ENCODE peak calls at places on chromosomes 6 and 20, in five cellular contexts. Z is lower lobe of right lung; W is transverse colon; B is effector memory CD4-positive, alpha-beta T cell; N is psoas muscle. E is an unnamed sample.

GRCh38 chr20:57941121-57941522 is 231.3 kb upstream of the PMEPA1 start:
- DNase-seq in N (no peak), B (no peak), W (peak; percentile 74), Z (no peak), E (no peak)

GRCh38 chr6:162706236-162706635 is 21.3 kb downstream of the PRKN start:
- DNase-seq in Z (peak; percentile 47), B (no peak), N (peak; percentile 44), W (peak; percentile 27), E (no peak)

GRCh38 chr20:18304618-18305017 is 16.3 kb downstream of the ZNF133 start:
- DNase-seq in Z (no peak), N (no peak), B (no peak), W (no peak), E (no peak)

GRCh38 chr6:1251198-1252155 is 60.4 kb upstream of the FOXQ1 start:
- DNase-seq in B (no peak), N (no peak), Z (no peak), W (peak; percentile 52), E (no peak)

GRCh38 chr6:143596857-143597256 is 80.9 kb upstream of the PHACTR2 start:
- DNase-seq in N (peak; percentile 72), Z (no peak), W (no peak), B (no peak), E (no peak)

GRCh38 chr20:835220-836045 is 1.9 kb downstream of the FAM110A start:
- DNase-seq in B (no peak), W (no peak), Z (no peak), N (peak; percentile 87), E (no peak)

GRCh38 chr20:23146857-23147256 is 60.7 kb upstream of the CD93 start:
- DNase-seq in Z (no peak), W (no peak), B (no peak), N (no peak), E (no peak)

GRCh38 chr20:38073307-38074010 is 39.9 kb downstream of the RPRD1B start:
- DNase-seq in Z (no peak), W (peak; percentile 29), N (peak; percentile 58), B (no peak), E (no peak)

GRCh38 chr20:6530916-6531315 is 236.6 kb upstream of the BMP2 start:
- DNase-seq in B (no peak), W (no peak), Z (no peak), N (no peak), E (no peak)

GRCh38 chr6:37636112-37636511 is 61.6 kb downstream of the MDGA1 start:
- DNase-seq in B (no peak), N (no peak), W (no peak), Z (no peak), E (no peak)

GRCh38 chr6:123000244-123000770 is 4.3 kb downstream of the CLVS2 start:
- DNase-seq in N (no peak), W (no peak), Z (no peak), B (no peak), E (no peak)

GRCh38 chr6:113489946-113490345 is 367.2 kb upstream of the MARCKS start:
- DNase-seq in Z (no peak), B (no peak), W (no peak), N (no peak), E (no peak)

GRCh38 chr20:41101660-41102059 is 35.7 kb upstream of the PLCG1 start:
- DNase-seq in W (no peak), B (no peak), Z (no peak), N (no peak), E (no peak)

GRCh38 chr6:91744576-91744975 is 1157.7 kb upstream of the MAP3K7 start:
- DNase-seq in Z (no peak), N (no peak), B (no peak), W (no peak), E (no peak)

GRCh38 chr20:10555393-10555792 is 118.4 kb downstream of the JAG1 start:
- DNase-seq in B (no peak), Z (no peak), N (no peak), W (no peak), E (no peak)
- H3K27ac ChIP-seq in B (no peak overlapping the region), Z (no peak overlapping the region), N (no peak overlapping the region), W (no peak overlapping the region), E (no peak overlapping the region)

GRCh38 chr6:4028051-4028450 is 50.9 kb downstream of the FAM217A start:
- DNase-seq in N (no peak), W (no peak), B (no peak), Z (no peak), E (no peak)
- H3K27ac ChIP-seq in N (no peak overlapping the region), W (no peak overlapping the region), B (no peak overlapping the region), Z (no peak overlapping the region), E (no peak overlapping the region)

GRCh38 chr6:149334201-149334600 is 16.7 kb downstream of the TAB2 start:
- DNase-seq in N (no peak), B (no peak), W (no peak), Z (no peak), E (peak; percentile 56)
- H3K27ac ChIP-seq in N (peak overlapping the region; percentile 78), B (no peak overlapping the region), W (no peak overlapping the region), Z (no peak overlapping the region), E (peak overlapping the region; percentile 93)

DNA sequence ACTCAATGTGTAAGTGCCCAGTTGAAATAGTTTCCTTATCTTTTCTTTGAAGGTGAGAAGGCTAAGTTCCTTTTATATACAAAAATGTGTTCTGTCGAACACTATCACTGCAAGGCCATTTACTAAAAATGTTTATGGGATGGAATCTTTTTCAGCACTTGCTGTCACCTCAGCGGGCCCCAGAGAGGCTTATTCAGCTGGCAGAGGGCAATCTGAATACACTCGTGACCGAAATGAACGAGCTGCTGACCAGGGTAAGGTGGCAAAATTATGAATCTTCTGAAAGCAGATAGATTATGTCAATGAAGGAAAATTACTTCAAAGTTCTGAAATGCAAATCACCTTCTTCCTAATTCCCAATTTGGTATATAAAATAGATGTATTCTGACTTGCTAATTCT is 340.2 kb downstream of the ARHGAP18 start:
- DNase-seq in W (no peak), B (no peak), N (no peak), Z (no peak), E (no peak)
- H3K27ac ChIP-seq in W (no peak overlapping the region), B (no peak overlapping the region), N (no peak overlapping the region), Z (no peak overlapping the region), E (no peak overlapping the region)

GRCh38 chr6:133806358-133806757 is 82.6 kb upstream of the TCF21 start:
- DNase-seq in B (no peak), W (no peak), N (no peak), Z (no peak), E (no peak)

GRCh38 chr6:133807531-133807930 is 81.4 kb upstream of the TCF21 start:
- DNase-seq in N (no peak), B (no peak), W (no peak), Z (no peak), E (no peak)

GRCh38 chr6:133805876-133806275 is 83.0 kb upstream of the TCF21 start:
- DNase-seq in B (no peak), Z (no peak), N (no peak), W (no peak), E (no peak)

GRCh38 chr6:133811557-133811956 is 77.4 kb upstream of the TCF21 start:
- DNase-seq in Z (no peak), W (no peak), N (no peak), B (no peak), E (no peak)

DNA sequence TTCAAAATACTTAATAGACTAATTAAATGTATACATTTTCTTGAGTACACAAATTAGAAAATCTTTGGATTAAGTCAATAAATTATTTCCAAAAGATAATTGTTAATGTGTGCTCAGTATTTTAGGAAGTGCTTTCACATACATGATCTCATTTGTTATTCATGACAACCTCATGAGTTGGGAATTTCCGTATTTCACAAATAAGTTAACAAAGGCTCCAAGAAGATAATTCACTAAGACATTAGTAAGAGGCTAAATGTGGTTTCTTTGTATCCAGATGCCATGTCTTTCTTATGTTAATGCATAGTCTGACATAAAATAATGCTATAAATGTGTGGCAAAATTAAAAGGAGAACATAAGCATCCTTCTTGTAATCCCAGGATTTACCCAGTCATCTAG is 79.5 kb upstream of the TCF21 start:
- DNase-seq in Z (no peak), B (no peak), W (no peak), N (no peak), E (no peak)
- H3K27ac ChIP-seq in Z (no peak overlapping the region), B (no peak overlapping the region), W (no peak overlapping the region), N (no peak overlapping the region), E (peak overlapping the region; percentile 16)

DNA sequence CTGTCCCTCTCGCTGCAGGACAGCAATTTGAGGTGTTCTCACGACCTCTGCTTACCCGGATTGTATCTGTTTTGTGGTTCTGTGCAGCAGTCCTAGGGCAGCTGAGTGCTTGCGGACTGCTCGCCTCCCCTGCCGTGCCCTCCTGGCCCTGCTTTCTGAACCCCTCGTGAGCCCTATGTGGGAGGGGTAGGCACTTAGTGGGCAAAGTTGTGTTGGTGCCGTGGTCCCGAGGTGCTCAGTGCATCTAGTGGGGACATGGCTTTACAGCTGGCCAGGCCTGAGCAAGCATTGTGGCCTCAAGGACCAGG is 5.2 kb downstream of the TMEM181 start:
- DNase-seq in Z (no peak), W (no peak), B (no peak), N (no peak), E (no peak)
- H3K27ac ChIP-seq in Z (no peak overlapping the region), W (no peak overlapping the region), B (peak overlapping the region; percentile 53), N (no peak overlapping the region), E (no peak overlapping the region)

GRCh38 chr20:62662422-62662821 is 20.1 kb downstream of the SLCO4A1 start:
- DNase-seq in Z (no peak), W (no peak), N (no peak), B (no peak), E (peak; percentile 48)
- H3K27ac ChIP-seq in Z (no peak overlapping the region), W (no peak overlapping the region), N (no peak overlapping the region), B (no peak overlapping the region), E (peak overlapping the region; percentile 35)

GRCh38 chr6:7138111-7138510 is 30.4 kb downstream of the RREB1 start:
- DNase-seq in W (no peak), N (no peak), Z (no peak), B (no peak), E (no peak)
- H3K27ac ChIP-seq in W (peak overlapping the region; percentile 98), N (peak overlapping the region; percentile 99), Z (peak overlapping the region; percentile 67), B (peak overlapping the region; percentile 77), E (peak overlapping the region; percentile 50)

GRCh38 chr6:111650049-111650448 is 44.4 kb upstream of the TRAF3IP2 start:
- DNase-seq in B (no peak), N (no peak), Z (no peak), W (no peak), E (no peak)

GRCh38 chr6:111646034-111646433 is 40.4 kb upstream of the TRAF3IP2 start:
- DNase-seq in Z (no peak), B (no peak), N (no peak), W (no peak), E (no peak)

GRCh38 chr6:111644893-111645430 is 39.3 kb upstream of the TRAF3IP2 start:
- DNase-seq in B (no peak), Z (no peak), W (no peak), N (no peak), E (no peak)

GRCh38 chr6:111648100-111648499 is 42.4 kb upstream of the TRAF3IP2 start:
- DNase-seq in N (peak; percentile 36), B (no peak), Z (no peak), W (no peak), E (no peak)

DNA sequence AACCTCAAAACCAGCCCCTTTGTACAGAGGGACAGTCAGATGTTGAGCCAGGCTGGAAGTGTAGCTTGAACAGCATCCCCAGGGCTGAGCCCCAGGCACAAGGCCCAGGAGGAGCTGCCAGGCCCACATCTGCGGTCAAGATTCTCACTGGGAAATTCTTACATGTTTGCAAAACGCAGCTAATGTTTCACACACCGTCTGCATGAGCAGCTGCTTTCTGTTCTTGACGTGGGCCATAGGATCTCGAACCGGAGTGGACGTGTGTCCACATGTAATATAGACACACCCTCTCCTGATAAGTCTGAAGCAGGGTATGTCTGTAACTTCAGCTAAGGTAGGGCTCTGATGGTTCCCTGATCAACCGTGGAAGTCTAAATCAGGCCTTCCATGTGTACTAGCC is 41.3 kb upstream of the TRAF3IP2 start:
- DNase-seq in N (peak; percentile 77), B (no peak), Z (no peak), W (no peak), E (no peak)
- H3K27ac ChIP-seq in N (peak overlapping the region; percentile 78), B (no peak overlapping the region), Z (no peak overlapping the region), W (peak overlapping the region; percentile 48), E (no peak overlapping the region)